ENCODE peak calls at places on chromosomes 1 and 21, in seven cellular contexts. One of them, this sample, is unnamed.

GRCh38 chr1:63774617-63775417 is 1.0 kb downstream of the ROR1 start:
- DNase-seq in A172: peak
- DNase-seq in T-helper 2 cell: no peak
- DNase-seq in brain microvascular endothelial cell: peak
- DNase-seq in activated CD4-positive, alpha-beta T cell treated with anti-CD3 and anti-CD28 coated beads, Interleukin-2, amount 50 U/mL, for 48 hours: peak
- DNase-seq in uterus: peak
- DNase-seq in astrocyte of the hippocampus: peak
- DNase-seq in this sample: peak

GRCh38 chr1:20366076-20366765 is 75.5 kb downstream of the VWA5B1 start:
- DNase-seq in brain microvascular endothelial cell: no peak
- DNase-seq in T-helper 2 cell: no peak
- DNase-seq in A172: no peak
- DNase-seq in uterus: no peak
- DNase-seq in astrocyte of the hippocampus: peak
- DNase-seq in activated CD4-positive, alpha-beta T cell treated with anti-CD3 and anti-CD28 coated beads, Interleukin-2, amount 50 U/mL, for 48 hours: no peak
- DNase-seq in this sample: no peak

GRCh38 chr1:70277875-70278274 is 56.7 kb downstream of the SRSF11 start:
- DNase-seq in T-helper 2 cell: no peak
- DNase-seq in uterus: no peak
- DNase-seq in activated CD4-positive, alpha-beta T cell treated with anti-CD3 and anti-CD28 coated beads, Interleukin-2, amount 50 U/mL, for 48 hours: no peak
- DNase-seq in A172: no peak
- DNase-seq in astrocyte of the hippocampus: no peak
- DNase-seq in brain microvascular endothelial cell: no peak
- DNase-seq in this sample: no peak

GRCh38 chr1:50425376-50426107 is 2.3 kb upstream of the DMRTA2 start:
- DNase-seq in T-helper 2 cell: no peak
- DNase-seq in A172: no peak
- DNase-seq in astrocyte of the hippocampus: peak
- DNase-seq in activated CD4-positive, alpha-beta T cell treated with anti-CD3 and anti-CD28 coated beads, Interleukin-2, amount 50 U/mL, for 48 hours: no peak
- DNase-seq in brain microvascular endothelial cell: no peak
- DNase-seq in uterus: no peak
- DNase-seq in this sample: no peak

GRCh38 chr21:26572668-26573381 is at the start of gene CYYR1:
- DNase-seq in uterus: no peak
- DNase-seq in brain microvascular endothelial cell: no peak
- DNase-seq in astrocyte of the hippocampus: peak
- DNase-seq in T-helper 2 cell: no peak
- DNase-seq in A172: no peak
- DNase-seq in activated CD4-positive, alpha-beta T cell treated with anti-CD3 and anti-CD28 coated beads, Interleukin-2, amount 50 U/mL, for 48 hours: no peak
- DNase-seq in this sample: no peak

GRCh38 chr1:8595332-8595731 is 222.1 kb downstream of the RERE start:
- DNase-seq in astrocyte of the hippocampus: no peak
- DNase-seq in activated CD4-positive, alpha-beta T cell treated with anti-CD3 and anti-CD28 coated beads, Interleukin-2, amount 50 U/mL, for 48 hours: no peak
- DNase-seq in brain microvascular endothelial cell: no peak
- DNase-seq in T-helper 2 cell: no peak
- DNase-seq in A172: no peak
- DNase-seq in uterus: no peak
- DNase-seq in this sample: no peak

GRCh38 chr1:185170291-185170848 is 13.4 kb downstream of the SWT1 start:
- DNase-seq in A172: peak
- DNase-seq in uterus: peak
- DNase-seq in astrocyte of the hippocampus: peak
- DNase-seq in T-helper 2 cell: no peak
- DNase-seq in activated CD4-positive, alpha-beta T cell treated with anti-CD3 and anti-CD28 coated beads, Interleukin-2, amount 50 U/mL, for 48 hours: peak
- DNase-seq in brain microvascular endothelial cell: peak
- DNase-seq in this sample: peak

GRCh38 chr1:33866286-33866685 is 2.4 kb downstream of the HMGB4 start:
- DNase-seq in activated CD4-positive, alpha-beta T cell treated with anti-CD3 and anti-CD28 coated beads, Interleukin-2, amount 50 U/mL, for 48 hours: no peak
- DNase-seq in A172: no peak
- DNase-seq in uterus: no peak
- DNase-seq in T-helper 2 cell: no peak
- DNase-seq in brain microvascular endothelial cell: no peak
- DNase-seq in astrocyte of the hippocampus: peak
- DNase-seq in this sample: no peak

GRCh38 chr1:217747156-217747769 is 116.1 kb downstream of the SPATA17 start:
- DNase-seq in T-helper 2 cell: no peak
- DNase-seq in A172: peak
- DNase-seq in brain microvascular endothelial cell: peak
- DNase-seq in activated CD4-positive, alpha-beta T cell treated with anti-CD3 and anti-CD28 coated beads, Interleukin-2, amount 50 U/mL, for 48 hours: no peak
- DNase-seq in uterus: no peak
- DNase-seq in astrocyte of the hippocampus: peak
- DNase-seq in this sample: no peak

GRCh38 chr1:93816970-93817738 is 61.9 kb downstream of the DNTTIP2 start:
- DNase-seq in astrocyte of the hippocampus: no peak
- DNase-seq in uterus: peak
- DNase-seq in brain microvascular endothelial cell: peak
- DNase-seq in T-helper 2 cell: no peak
- DNase-seq in A172: peak
- DNase-seq in activated CD4-positive, alpha-beta T cell treated with anti-CD3 and anti-CD28 coated beads, Interleukin-2, amount 50 U/mL, for 48 hours: no peak
- DNase-seq in this sample: no peak

GRCh38 chr1:33624991-33625870 is 152.8 kb downstream of the ZSCAN20 start:
- DNase-seq in astrocyte of the hippocampus: no peak
- DNase-seq in uterus: no peak
- DNase-seq in A172: no peak
- DNase-seq in brain microvascular endothelial cell: no peak
- DNase-seq in activated CD4-positive, alpha-beta T cell treated with anti-CD3 and anti-CD28 coated beads, Interleukin-2, amount 50 U/mL, for 48 hours: peak
- DNase-seq in T-helper 2 cell: no peak
- DNase-seq in this sample: peak

GRCh38 chr1:221740941-221741363 is 937 bp downstream of the DUSP10 start:
- DNase-seq in brain microvascular endothelial cell: no peak
- DNase-seq in T-helper 2 cell: no peak
- DNase-seq in uterus: no peak
- DNase-seq in A172: no peak
- DNase-seq in astrocyte of the hippocampus: peak
- DNase-seq in activated CD4-positive, alpha-beta T cell treated with anti-CD3 and anti-CD28 coated beads, Interleukin-2, amount 50 U/mL, for 48 hours: peak
- DNase-seq in this sample: peak

GRCh38 chr1:185398022-185398421 is 81.0 kb upstream of the IVNS1ABP start:
- DNase-seq in A172: no peak
- DNase-seq in T-helper 2 cell: no peak
- DNase-seq in brain microvascular endothelial cell: no peak
- DNase-seq in activated CD4-positive, alpha-beta T cell treated with anti-CD3 and anti-CD28 coated beads, Interleukin-2, amount 50 U/mL, for 48 hours: no peak
- DNase-seq in uterus: no peak
- DNase-seq in astrocyte of the hippocampus: no peak
- DNase-seq in this sample: peak

GRCh38 chr21:16587141-16587570 is 857.4 kb downstream of the USP25 start:
- DNase-seq in astrocyte of the hippocampus: peak
- DNase-seq in T-helper 2 cell: no peak
- DNase-seq in A172: peak
- DNase-seq in uterus: peak
- DNase-seq in activated CD4-positive, alpha-beta T cell treated with anti-CD3 and anti-CD28 coated beads, Interleukin-2, amount 50 U/mL, for 48 hours: no peak
- DNase-seq in brain microvascular endothelial cell: peak
- DNase-seq in this sample: no peak

GRCh38 chr21:44525431-44526095 is 14.4 kb downstream of the KRTAP10-1 start:
- DNase-seq in activated CD4-positive, alpha-beta T cell treated with anti-CD3 and anti-CD28 coated beads, Interleukin-2, amount 50 U/mL, for 48 hours: no peak
- DNase-seq in brain microvascular endothelial cell: no peak
- DNase-seq in astrocyte of the hippocampus: no peak
- DNase-seq in A172: no peak
- DNase-seq in T-helper 2 cell: no peak
- DNase-seq in uterus: peak
- DNase-seq in this sample: no peak

GRCh38 chr1:219834247-219834917 is 94.0 kb downstream of the SLC30A10 start:
- DNase-seq in uterus: no peak
- DNase-seq in brain microvascular endothelial cell: no peak
- DNase-seq in T-helper 2 cell: no peak
- DNase-seq in A172: no peak
- DNase-seq in activated CD4-positive, alpha-beta T cell treated with anti-CD3 and anti-CD28 coated beads, Interleukin-2, amount 50 U/mL, for 48 hours: no peak
- DNase-seq in astrocyte of the hippocampus: no peak
- DNase-seq in this sample: no peak

GRCh38 chr1:201119206-201119814 is 7.1 kb upstream of the CACNA1S start:
- DNase-seq in activated CD4-positive, alpha-beta T cell treated with anti-CD3 and anti-CD28 coated beads, Interleukin-2, amount 50 U/mL, for 48 hours: peak
- DNase-seq in brain microvascular endothelial cell: peak
- DNase-seq in T-helper 2 cell: peak
- DNase-seq in A172: peak
- DNase-seq in uterus: no peak
- DNase-seq in astrocyte of the hippocampus: peak
- DNase-seq in this sample: peak

GRCh38 chr1:246933893-246934292 is 2.1 kb upstream of the AHCTF1 start:
- DNase-seq in T-helper 2 cell: no peak
- DNase-seq in A172: no peak
- DNase-seq in uterus: no peak
- DNase-seq in astrocyte of the hippocampus: no peak
- DNase-seq in brain microvascular endothelial cell: no peak
- DNase-seq in activated CD4-positive, alpha-beta T cell treated with anti-CD3 and anti-CD28 coated beads, Interleukin-2, amount 50 U/mL, for 48 hours: no peak
- DNase-seq in this sample: no peak